ENCODE peak calls at places on chromosomes 11 and 22, in four cellular contexts. U is NCI-H1417, Q is fibroblast of mammary gland, M is sigmoid colon. W is an unnamed sample.

GRCh38 chr11:114970908-114971645 is 292.8 kb downstream of the NXPE2 start:
- DNase-seq in M (no peak), Q (no peak), U (peak), W (no peak)

GRCh38 chr11:30984442-30984816 is 385.1 kb downstream of the DCDC1 start:
- DNase-seq in Q (peak), M (no peak), U (no peak), W (no peak)

GRCh38 chr22:44668190-44668885 is 33.7 kb upstream of the PRR5 start:
- DNase-seq in M (peak), Q (no peak), U (no peak), W (no peak)

GRCh38 chr22:28369849-28370248 is 309.8 kb downstream of the TTC28 start:
- DNase-seq in M (no peak), U (no peak), Q (no peak), W (no peak)

GRCh38 chr22:27051407-27051806 is 394.0 kb downstream of the MIAT start:
- DNase-seq in M (no peak), Q (no peak), U (no peak), W (no peak)

GRCh38 chr11:131512228-131512627 is 141.8 kb downstream of the NTM start:
- DNase-seq in U (no peak), Q (no peak), M (no peak), W (no peak)

GRCh38 chr11:81444306-81444705 is 1289.4 kb downstream of the FAM181B start:
- DNase-seq in U (no peak), M (no peak), Q (no peak), W (no peak)

GRCh38 chr11:726278-726915 is 20.4 kb downstream of the EPS8L2 start:
- DNase-seq in Q (peak), M (peak), U (peak), W (peak)

GRCh38 chr11:68430801-68431200 is 29.8 kb upstream of the PPP6R3 start:
- DNase-seq in M (no peak), Q (no peak), U (no peak), W (no peak)

GRCh38 chr22:22168190-22168940 is 76.2 kb upstream of the VPREB1 start:
- DNase-seq in Q (peak), U (peak), M (no peak), W (no peak)

GRCh38 chr11:59777104-59777503 is 21.9 kb downstream of the STX3 start:
- DNase-seq in M (no peak), U (no peak), Q (no peak), W (no peak)

GRCh38 chr11:43908191-43908590 is 27.6 kb downstream of the ALKBH3 start:
- DNase-seq in U (no peak), Q (no peak), M (no peak), W (no peak)

GRCh38 chr11:101103431-101103830 is 26.2 kb downstream of the PGR start:
- DNase-seq in U (no peak), Q (no peak), M (no peak), W (no peak)

GRCh38 chr11:34633990-34634725 is 13.3 kb downstream of the EHF start:
- DNase-seq in U (peak), M (no peak), Q (peak), W (peak)

GRCh38 chr11:101127699-101128570 is 1.7 kb downstream of the PGR start:
- DNase-seq in Q (no peak), U (peak), M (peak), W (no peak)

GRCh38 chr11:59560290-59560701 is 49.0 kb downstream of the OR4D9 start:
- DNase-seq in M (peak), U (peak), Q (peak), W (peak)

GRCh38 chr11:44604171-44604581 is 38.7 kb downstream of the CD82 start:
- DNase-seq in Q (no peak), M (no peak), U (no peak), W (peak)

GRCh38 chr22:38097557-38098409 is 12.7 kb downstream of the BAIAP2L2 start:
- DNase-seq in M (no peak), U (no peak), Q (peak), W (no peak)

GRCh38 chr11:15726221-15726746 is 611.6 kb downstream of the INSC start:
- DNase-seq in M (no peak), Q (no peak), U (no peak), W (no peak)

GRCh38 chr22:18103527-18104269 is 6.9 kb upstream of the TUBA8 start:
- DNase-seq in U (no peak), M (no peak), Q (no peak), W (no peak)